ENCODE peak calls at places on chromosomes 4 and X, in four cellular contexts. I is stimulated activated CD4-positive, alpha-beta T cell treated with anti-CD3 and anti-CD28 coated beads, Interleukin-2, amount 100 ng/mL, for 4 hours; G is NCI-H345; K is CD4-positive, alpha-beta memory T cell. A is an unnamed sample.

GRCh38 chr4:37389967-37390580 is 145.5 kb downstream of the NWD2 start:
- DNase-seq in I (no peak), G (peak), K (no peak), A (no peak)

GRCh38 chr4:128006592-128006991 is 41.4 kb downstream of the ABHD18 start:
- DNase-seq in I (no peak), G (no peak), K (no peak), A (no peak)

GRCh38 chr4:38464328-38464727 is 199.7 kb upstream of the KLF3 start:
- DNase-seq in I (no peak), G (no peak), K (no peak), A (no peak)

GRCh38 chr4:108433832-108434231 is 186.5 kb upstream of the RPL34 start:
- DNase-seq in I (peak), G (no peak), K (peak), A (no peak)

GRCh38 chrX:49838374-49838773 is 9.3 kb downstream of the PAGE4 start:
- DNase-seq in I (no peak), G (no peak), K (no peak), A (no peak)

GRCh38 chr4:98688416-98689290 is 30.2 kb upstream of the TSPAN5 start:
- DNase-seq in I (no peak), G (no peak), K (peak), A (no peak)

GRCh38 chrX:72020788-72021187 is 110.1 kb downstream of the NHSL2 start:
- DNase-seq in I (no peak), G (no peak), K (no peak), A (no peak)

GRCh38 chr4:118994030-118994429 is 105.4 kb downstream of the SYNPO2 start:
- DNase-seq in I (no peak), G (no peak), K (no peak), A (no peak)

GRCh38 chr4:128917781-128918180 is 108.3 kb downstream of the JADE1 start:
- DNase-seq in I (no peak), G (no peak), K (peak), A (no peak)

GRCh38 chrX:65750674-65751469 is 83.4 kb downstream of the MSN start:
- DNase-seq in I (no peak), G (no peak), K (peak), A (no peak)

GRCh38 chr4:997375-998071 is 4.3 kb upstream of the SLC26A1 start:
- DNase-seq in I (no peak), G (no peak), K (no peak), A (no peak)

GRCh38 chr4:107564326-107564725 is 155.7 kb downstream of the PAPSS1 start:
- DNase-seq in I (no peak), G (no peak), K (no peak), A (no peak)

GRCh38 chr4:8682725-8683124 is 90.2 kb downstream of the CPZ start:
- DNase-seq in I (no peak), G (no peak), K (no peak), A (no peak)

GRCh38 chr4:21768349-21769310 is 179.9 kb downstream of the KCNIP4 start:
- DNase-seq in I (no peak), G (peak), K (peak), A (no peak)

GRCh38 chrX:84170931-84171330 is 17.1 kb downstream of the RPS6KA6 start:
- DNase-seq in I (no peak), G (no peak), K (no peak), A (no peak)

GRCh38 chr4:53240573-53240972 is 125.3 kb downstream of the SCFD2 start:
- DNase-seq in I (no peak), G (no peak), K (no peak), A (no peak)

GRCh38 chr4:1356181-1356998 is 9.4 kb downstream of the UVSSA start:
- DNase-seq in I (peak), G (peak), K (peak), A (no peak)

GRCh38 chr4:138616775-138617174 is 374.6 kb upstream of the SLC7A11 start:
- DNase-seq in I (no peak), G (no peak), K (no peak), A (no peak)

GRCh38 chr4:101439926-101440325 is 92.6 kb upstream of the PPP3CA start:
- DNase-seq in I (no peak), G (no peak), K (no peak), A (no peak)

GRCh38 chr4:107619731-107620130 is 100.3 kb downstream of the PAPSS1 start:
- DNase-seq in I (no peak), G (no peak), K (no peak), A (no peak)

GRCh38 chrX:66728818-66729271 is 90.0 kb upstream of the EDA2R start:
- DNase-seq in I (peak), G (no peak), K (peak), A (peak)

GRCh38 chrX:67544871-67545771 is 1.3 kb downstream of the AR start:
- DNase-seq in I (no peak), G (no peak), K (no peak), A (no peak)

GRCh38 chr4:153295131-153295755 is 49.2 kb upstream of the MND1 start:
- DNase-seq in I (no peak), G (no peak), K (no peak), A (no peak)

GRCh38 chrX:40746536-40746935 is 11.2 kb upstream of the MED14 start:
- DNase-seq in I (no peak), G (no peak), K (no peak), A (no peak)